ENCODE peak calls at places on chromosome 12, in ten cellular contexts. One of them, this sample, is unnamed.

GRCh38 chr12:53733051-53733812 is 6.0 kb upstream of the CALCOCO1 start:
- DNase-seq in heart left ventricle: no peak
- DNase-seq in astrocyte of the spinal cord: peak; percentile 41
- DNase-seq in WERI-Rb-1: no peak
- DNase-seq in GM12864: no peak
- DNase-seq in neural progenitor cell: no peak
- DNase-seq in endothelial cell of umbilical vein: peak; percentile 54
- DNase-seq in A549: no peak
- DNase-seq in ovary: no peak
- DNase-seq in lower lobe of right lung: no peak
- DNase-seq in this sample: no peak

GRCh38 chr12:122486805-122487426 is 13.8 kb downstream of the ZCCHC8 start:
- DNase-seq in endothelial cell of umbilical vein: no peak
- DNase-seq in neural progenitor cell: no peak
- DNase-seq in lower lobe of right lung: no peak
- DNase-seq in WERI-Rb-1: no peak
- DNase-seq in GM12864: no peak
- DNase-seq in heart left ventricle: no peak
- DNase-seq in A549: no peak
- DNase-seq in ovary: no peak
- DNase-seq in astrocyte of the spinal cord: no peak
- DNase-seq in this sample: no peak

GRCh38 chr12:123780956-123781355 is 18.9 kb downstream of the DNAH10 start:
- DNase-seq in heart left ventricle: no peak
- DNase-seq in A549: no peak
- DNase-seq in endothelial cell of umbilical vein: no peak
- DNase-seq in GM12864: no peak
- DNase-seq in astrocyte of the spinal cord: no peak
- DNase-seq in lower lobe of right lung: no peak
- DNase-seq in WERI-Rb-1: no peak
- DNase-seq in ovary: no peak
- DNase-seq in neural progenitor cell: no peak
- DNase-seq in this sample: no peak

GRCh38 chr12:31369712-31370521 is 44.0 kb upstream of the SINHCAF start:
- DNase-seq in ovary: peak; percentile 61
- DNase-seq in lower lobe of right lung: no peak
- DNase-seq in astrocyte of the spinal cord: peak; percentile 50
- DNase-seq in heart left ventricle: peak; percentile 33
- DNase-seq in WERI-Rb-1: no peak
- DNase-seq in GM12864: no peak
- DNase-seq in endothelial cell of umbilical vein: peak; percentile 60
- DNase-seq in neural progenitor cell: peak; percentile 78
- DNase-seq in A549: no peak
- DNase-seq in this sample: peak; percentile 54

GRCh38 chr12:3491938-3492867 is 1.2 kb downstream of the PRMT8 start:
- DNase-seq in GM12864: no peak
- DNase-seq in astrocyte of the spinal cord: peak; percentile 51
- DNase-seq in heart left ventricle: peak; percentile 46
- DNase-seq in endothelial cell of umbilical vein: peak; percentile 48
- DNase-seq in ovary: peak; percentile 85
- DNase-seq in WERI-Rb-1: peak; percentile 52
- DNase-seq in lower lobe of right lung: peak; percentile 59
- DNase-seq in neural progenitor cell: peak; percentile 95
- DNase-seq in A549: peak; percentile 33
- DNase-seq in this sample: peak; percentile 38

GRCh38 chr12:2082321-2082720 is 29.5 kb downstream of the CACNA1C start:
- DNase-seq in neural progenitor cell: no peak
- DNase-seq in WERI-Rb-1: peak; percentile 20
- DNase-seq in heart left ventricle: no peak
- DNase-seq in astrocyte of the spinal cord: no peak
- DNase-seq in ovary: no peak
- DNase-seq in endothelial cell of umbilical vein: no peak
- DNase-seq in GM12864: no peak
- DNase-seq in A549: no peak
- DNase-seq in lower lobe of right lung: no peak
- DNase-seq in this sample: no peak

GRCh38 chr12:62605972-62606371 is 139.3 kb downstream of the MON2 start:
- DNase-seq in WERI-Rb-1: no peak
- DNase-seq in A549: no peak
- DNase-seq in heart left ventricle: no peak
- DNase-seq in GM12864: no peak
- DNase-seq in ovary: no peak
- DNase-seq in endothelial cell of umbilical vein: no peak
- DNase-seq in astrocyte of the spinal cord: no peak
- DNase-seq in neural progenitor cell: peak; percentile 40
- DNase-seq in lower lobe of right lung: no peak
- DNase-seq in this sample: no peak

GRCh38 chr12:49965836-49966235 is 4.2 kb downstream of the AQP5 start:
- DNase-seq in GM12864: no peak
- DNase-seq in endothelial cell of umbilical vein: no peak
- DNase-seq in lower lobe of right lung: no peak
- DNase-seq in astrocyte of the spinal cord: no peak
- DNase-seq in heart left ventricle: no peak
- DNase-seq in WERI-Rb-1: no peak
- DNase-seq in A549: no peak
- DNase-seq in neural progenitor cell: no peak
- DNase-seq in ovary: no peak
- DNase-seq in this sample: no peak

GRCh38 chr12:5173511-5174011 is 129.9 kb downstream of the KCNA5 start:
- DNase-seq in GM12864: no peak
- DNase-seq in heart left ventricle: no peak
- DNase-seq in ovary: no peak
- DNase-seq in neural progenitor cell: no peak
- DNase-seq in lower lobe of right lung: no peak
- DNase-seq in astrocyte of the spinal cord: no peak
- DNase-seq in WERI-Rb-1: no peak
- DNase-seq in A549: no peak
- DNase-seq in endothelial cell of umbilical vein: no peak
- DNase-seq in this sample: peak; percentile 35

GRCh38 chr12:49872781-49873181 is 29.9 kb upstream of the BCDIN3D start:
- DNase-seq in heart left ventricle: no peak
- DNase-seq in astrocyte of the spinal cord: no peak
- DNase-seq in endothelial cell of umbilical vein: no peak
- DNase-seq in A549: no peak
- DNase-seq in ovary: peak; percentile 34
- DNase-seq in WERI-Rb-1: no peak
- DNase-seq in GM12864: no peak
- DNase-seq in neural progenitor cell: no peak
- DNase-seq in lower lobe of right lung: no peak
- DNase-seq in this sample: no peak

GRCh38 chr12:45458854-45459807 is 243.2 kb downstream of the ANO6 start:
- DNase-seq in endothelial cell of umbilical vein: peak; percentile 14
- DNase-seq in GM12864: no peak
- DNase-seq in A549: no peak
- DNase-seq in heart left ventricle: no peak
- DNase-seq in ovary: no peak
- DNase-seq in astrocyte of the spinal cord: peak; percentile 53
- DNase-seq in WERI-Rb-1: no peak
- DNase-seq in lower lobe of right lung: no peak
- DNase-seq in neural progenitor cell: no peak
- DNase-seq in this sample: peak; percentile 39

GRCh38 chr12:19031032-19031431 is 98.5 kb upstream of the PLEKHA5 start:
- DNase-seq in ovary: no peak
- DNase-seq in astrocyte of the spinal cord: peak; percentile 85
- DNase-seq in endothelial cell of umbilical vein: no peak
- DNase-seq in WERI-Rb-1: no peak
- DNase-seq in lower lobe of right lung: no peak
- DNase-seq in A549: peak; percentile 47
- DNase-seq in heart left ventricle: no peak
- DNase-seq in GM12864: no peak
- DNase-seq in neural progenitor cell: no peak
- DNase-seq in this sample: peak; percentile 92

GRCh38 chr12:18998343-18999270 is 130.9 kb upstream of the PLEKHA5 start:
- DNase-seq in GM12864: no peak
- DNase-seq in endothelial cell of umbilical vein: peak; percentile 59
- DNase-seq in neural progenitor cell: no peak
- DNase-seq in lower lobe of right lung: no peak
- DNase-seq in WERI-Rb-1: no peak
- DNase-seq in ovary: no peak
- DNase-seq in astrocyte of the spinal cord: peak; percentile 61
- DNase-seq in A549: no peak
- DNase-seq in heart left ventricle: no peak
- DNase-seq in this sample: peak; percentile 88

DNA sequence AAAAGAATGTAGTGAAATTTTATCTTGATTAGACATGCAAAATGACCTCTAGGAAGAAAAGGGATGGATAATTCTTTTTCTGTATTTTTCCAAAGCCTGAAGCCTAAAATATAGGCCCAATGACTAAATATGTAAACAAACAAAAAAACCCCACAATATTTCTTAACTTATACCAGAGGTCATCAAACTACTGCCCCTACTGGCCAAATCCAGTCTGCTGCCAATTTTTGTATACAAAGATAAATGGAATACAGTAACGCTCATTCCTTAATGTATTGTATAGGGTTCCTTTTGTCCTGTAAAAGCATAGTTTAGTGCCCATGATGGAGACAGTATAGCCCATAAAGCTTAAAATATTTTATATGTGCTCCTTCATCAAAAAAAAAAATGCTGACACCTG is 145.7 kb upstream of the ALG10 start:
- DNase-seq in WERI-Rb-1: no peak
- DNase-seq in astrocyte of the spinal cord: no peak
- DNase-seq in heart left ventricle: no peak
- DNase-seq in endothelial cell of umbilical vein: no peak
- DNase-seq in A549: no peak
- DNase-seq in GM12864: no peak
- DNase-seq in lower lobe of right lung: no peak
- DNase-seq in neural progenitor cell: no peak
- DNase-seq in ovary: no peak
- DNase-seq in this sample: no peak
- TF ChIP-seq CTCF in WERI-Rb-1: no peak
- TF ChIP-seq CTCF in astrocyte of the spinal cord: no peak
- TF ChIP-seq CTCF in heart left ventricle: no peak
- TF ChIP-seq CTCF in endothelial cell of umbilical vein: no peak
- TF ChIP-seq CTCF in A549: no peak
- TF ChIP-seq CTCF in GM12864: no peak
- TF ChIP-seq CTCF in lower lobe of right lung: no peak
- TF ChIP-seq CTCF in neural progenitor cell: peak; percentile 43
- TF ChIP-seq CTCF in ovary: no peak
- TF ChIP-seq CTCF in this sample: no peak

DNA sequence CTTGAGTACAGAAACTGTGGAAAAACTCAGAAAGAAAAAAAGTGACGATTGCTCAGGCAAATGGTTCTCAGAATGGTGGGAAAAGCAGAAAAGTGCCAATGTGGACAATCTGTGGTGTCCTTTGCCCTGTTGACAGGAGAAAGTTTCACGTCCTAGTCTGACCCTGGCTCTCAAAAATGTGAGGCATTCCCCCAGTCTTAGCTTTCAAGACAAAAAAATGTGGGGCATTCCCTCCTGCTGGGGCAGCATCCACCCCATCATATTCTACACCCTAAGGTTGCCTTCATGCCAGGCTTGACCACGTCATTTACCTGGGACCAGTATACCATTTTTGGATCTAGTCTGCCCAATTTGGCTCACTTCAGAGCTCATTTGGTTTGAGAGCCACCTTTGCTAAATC is 20.7 kb upstream of the ANAPC7 start:
- DNase-seq in ovary: no peak
- DNase-seq in endothelial cell of umbilical vein: no peak
- DNase-seq in heart left ventricle: no peak
- DNase-seq in A549: no peak
- DNase-seq in GM12864: no peak
- DNase-seq in astrocyte of the spinal cord: no peak
- DNase-seq in lower lobe of right lung: no peak
- DNase-seq in WERI-Rb-1: no peak
- DNase-seq in neural progenitor cell: peak; percentile 11
- DNase-seq in this sample: peak; percentile 27
- H3K4me3 ChIP-seq in ovary: no peak overlapping the region
- H3K4me3 ChIP-seq in endothelial cell of umbilical vein: no peak overlapping the region
- H3K4me3 ChIP-seq in heart left ventricle: no peak overlapping the region
- H3K4me3 ChIP-seq in A549: no peak overlapping the region
- H3K4me3 ChIP-seq in GM12864: no peak overlapping the region
- H3K4me3 ChIP-seq in astrocyte of the spinal cord: no peak overlapping the region
- H3K4me3 ChIP-seq in lower lobe of right lung: no peak overlapping the region
- H3K4me3 ChIP-seq in WERI-Rb-1: no peak overlapping the region
- H3K4me3 ChIP-seq in neural progenitor cell: no peak overlapping the region
- H3K4me3 ChIP-seq in this sample: no peak overlapping the region

GRCh38 chr12:51269174-51270066 is 795 bp downstream of the SMAGP start:
- DNase-seq in neural progenitor cell: peak; percentile 90
- DNase-seq in heart left ventricle: peak; percentile 34
- DNase-seq in A549: peak; percentile 76
- DNase-seq in lower lobe of right lung: peak; percentile 81
- DNase-seq in WERI-Rb-1: peak; percentile 83
- DNase-seq in endothelial cell of umbilical vein: peak; percentile 21
- DNase-seq in ovary: peak; percentile 66
- DNase-seq in GM12864: no peak
- DNase-seq in astrocyte of the spinal cord: peak; percentile 39
- DNase-seq in this sample: peak; percentile 29

GRCh38 chr12:51275088-51275487 is 4.9 kb upstream of the SMAGP start:
- DNase-seq in neural progenitor cell: peak; percentile 30
- DNase-seq in ovary: no peak
- DNase-seq in lower lobe of right lung: no peak
- DNase-seq in GM12864: no peak
- DNase-seq in astrocyte of the spinal cord: no peak
- DNase-seq in endothelial cell of umbilical vein: no peak
- DNase-seq in heart left ventricle: no peak
- DNase-seq in WERI-Rb-1: no peak
- DNase-seq in A549: no peak
- DNase-seq in this sample: no peak

GRCh38 chr12:51270847-51271518 is 768 bp upstream of the SMAGP start:
- DNase-seq in GM12864: no peak
- DNase-seq in heart left ventricle: no peak
- DNase-seq in endothelial cell of umbilical vein: peak; percentile 72
- DNase-seq in WERI-Rb-1: no peak
- DNase-seq in lower lobe of right lung: no peak
- DNase-seq in astrocyte of the spinal cord: peak; percentile 86
- DNase-seq in ovary: no peak
- DNase-seq in A549: peak; percentile 35
- DNase-seq in neural progenitor cell: no peak
- DNase-seq in this sample: peak; percentile 81

GRCh38 chr12:51265024-51265423 is 5.2 kb downstream of the SMAGP start:
- DNase-seq in heart left ventricle: no peak
- DNase-seq in lower lobe of right lung: no peak
- DNase-seq in GM12864: no peak
- DNase-seq in WERI-Rb-1: no peak
- DNase-seq in neural progenitor cell: no peak
- DNase-seq in A549: no peak
- DNase-seq in ovary: no peak
- DNase-seq in endothelial cell of umbilical vein: no peak
- DNase-seq in astrocyte of the spinal cord: no peak
- DNase-seq in this sample: no peak

GRCh38 chr12:51270067-51270846 is at the start of gene SMAGP:
- DNase-seq in WERI-Rb-1: peak; percentile 76
- DNase-seq in astrocyte of the spinal cord: peak; percentile 36
- DNase-seq in lower lobe of right lung: peak; percentile 90
- DNase-seq in GM12864: no peak
- DNase-seq in neural progenitor cell: peak; percentile 89
- DNase-seq in endothelial cell of umbilical vein: peak; percentile 26
- DNase-seq in ovary: peak; percentile 71
- DNase-seq in A549: peak; percentile 61
- DNase-seq in heart left ventricle: peak; percentile 72
- DNase-seq in this sample: peak; percentile 28
- TF ChIP-seq CTCF in WERI-Rb-1: peak; percentile 8
- TF ChIP-seq CTCF in astrocyte of the spinal cord: no peak
- TF ChIP-seq CTCF in lower lobe of right lung: no peak
- TF ChIP-seq CTCF in GM12864: peak; percentile 2
- TF ChIP-seq CTCF in neural progenitor cell: peak; percentile 15
- TF ChIP-seq CTCF in endothelial cell of umbilical vein: no peak
- TF ChIP-seq CTCF in ovary: no peak
- TF ChIP-seq CTCF in A549: no peak
- TF ChIP-seq CTCF in heart left ventricle: peak; percentile 13
- TF ChIP-seq CTCF in this sample: no peak

GRCh38 chr12:97404093-97404492 is 58.5 kb upstream of the RMST start:
- DNase-seq in heart left ventricle: no peak
- DNase-seq in WERI-Rb-1: no peak
- DNase-seq in endothelial cell of umbilical vein: no peak
- DNase-seq in A549: no peak
- DNase-seq in ovary: no peak
- DNase-seq in neural progenitor cell: no peak
- DNase-seq in lower lobe of right lung: no peak
- DNase-seq in astrocyte of the spinal cord: no peak
- DNase-seq in GM12864: peak; percentile 12
- DNase-seq in this sample: no peak
- H3K4me3 ChIP-seq in heart left ventricle: no peak overlapping the region
- H3K4me3 ChIP-seq in WERI-Rb-1: no peak overlapping the region
- H3K4me3 ChIP-seq in endothelial cell of umbilical vein: no peak overlapping the region
- H3K4me3 ChIP-seq in A549: no peak overlapping the region
- H3K4me3 ChIP-seq in ovary: no peak overlapping the region
- H3K4me3 ChIP-seq in neural progenitor cell: no peak overlapping the region
- H3K4me3 ChIP-seq in lower lobe of right lung: no peak overlapping the region
- H3K4me3 ChIP-seq in astrocyte of the spinal cord: no peak overlapping the region
- H3K4me3 ChIP-seq in GM12864: no peak overlapping the region
- H3K4me3 ChIP-seq in this sample: no peak overlapping the region